ENCODE peak calls at places on chromosome 11, in six cellular contexts. One of them, this sample, is unnamed.

GRCh38 chr11:22115470-22116037 is 77.3 kb upstream of the ANO5 start:
- DNase-seq in RWPE1: no peak
- DNase-seq in BE2C: no peak
- DNase-seq in cardiac muscle cell: no peak
- DNase-seq in bronchial epithelial cell: no peak
- DNase-seq in transverse colon: no peak
- DNase-seq in this sample: no peak

GRCh38 chr11:60005360-60005759 is 11.6 kb upstream of the OOSP4B start:
- DNase-seq in RWPE1: no peak
- DNase-seq in BE2C: no peak
- DNase-seq in cardiac muscle cell: no peak
- DNase-seq in bronchial epithelial cell: peak; percentile 91
- DNase-seq in transverse colon: no peak
- DNase-seq in this sample: no peak

GRCh38 chr11:6482431-6482830 is 1.1 kb downstream of the TIMM10B start:
- DNase-seq in RWPE1: no peak
- DNase-seq in BE2C: no peak
- DNase-seq in cardiac muscle cell: no peak
- DNase-seq in bronchial epithelial cell: no peak
- DNase-seq in transverse colon: no peak
- DNase-seq in this sample: no peak

GRCh38 chr11:27291954-27292641 is 70.9 kb downstream of the CCDC34 start:
- DNase-seq in RWPE1: no peak
- DNase-seq in BE2C: no peak
- DNase-seq in cardiac muscle cell: no peak
- DNase-seq in bronchial epithelial cell: peak; percentile 39
- DNase-seq in transverse colon: peak; percentile 76
- DNase-seq in this sample: no peak

GRCh38 chr11:45254070-45254469 is 32.1 kb downstream of the SYT13 start:
- DNase-seq in RWPE1: no peak
- DNase-seq in BE2C: no peak
- DNase-seq in cardiac muscle cell: no peak
- DNase-seq in bronchial epithelial cell: no peak
- DNase-seq in transverse colon: no peak
- DNase-seq in this sample: no peak

GRCh38 chr11:76626266-76626665 is 44.3 kb downstream of the LRRC32 start:
- DNase-seq in RWPE1: no peak
- DNase-seq in BE2C: no peak
- DNase-seq in cardiac muscle cell: no peak
- DNase-seq in bronchial epithelial cell: no peak
- DNase-seq in transverse colon: no peak
- DNase-seq in this sample: no peak

GRCh38 chr11:46916669-46917108 is 1.7 kb downstream of the LRP4 start:
- DNase-seq in RWPE1: peak; percentile 96
- DNase-seq in BE2C: peak; percentile 27
- DNase-seq in cardiac muscle cell: peak; percentile 83
- DNase-seq in bronchial epithelial cell: peak; percentile 73
- DNase-seq in transverse colon: peak; percentile 62
- DNase-seq in this sample: peak; percentile 32

GRCh38 chr11:57237204-57237681 is at the start of gene APLNR:
- DNase-seq in RWPE1: no peak
- DNase-seq in BE2C: no peak
- DNase-seq in cardiac muscle cell: peak; percentile 35
- DNase-seq in bronchial epithelial cell: no peak
- DNase-seq in transverse colon: no peak
- DNase-seq in this sample: no peak

GRCh38 chr11:113550179-113550578 is 75.0 kb upstream of the DRD2 start:
- DNase-seq in RWPE1: no peak
- DNase-seq in BE2C: peak; percentile 37
- DNase-seq in cardiac muscle cell: no peak
- DNase-seq in bronchial epithelial cell: no peak
- DNase-seq in transverse colon: no peak
- DNase-seq in this sample: no peak

DNA sequence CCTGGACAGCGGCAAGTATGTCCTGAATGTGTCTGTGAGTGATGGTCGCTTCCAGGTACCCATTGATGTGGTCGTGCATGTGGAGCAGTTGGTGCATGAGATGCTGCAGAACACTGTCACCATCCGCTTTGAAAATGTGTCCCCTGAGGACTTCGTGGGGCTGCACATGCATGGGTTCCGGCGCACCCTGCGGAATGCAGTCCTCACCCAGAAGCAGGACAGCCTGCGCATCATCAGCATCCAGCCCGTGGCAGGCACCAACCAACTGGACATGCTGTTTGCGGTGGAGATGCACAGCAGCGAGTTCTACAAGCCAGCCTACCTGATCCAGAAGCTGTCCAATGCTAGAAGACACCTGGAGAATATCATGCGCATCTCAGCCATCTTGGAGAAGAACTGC is 125.3 kb upstream of the MTNR1B start:
- DNase-seq in RWPE1: no peak
- DNase-seq in BE2C: no peak
- DNase-seq in cardiac muscle cell: no peak
- DNase-seq in bronchial epithelial cell: no peak
- DNase-seq in transverse colon: no peak
- DNase-seq in this sample: no peak
- TF ChIP-seq CTCF in RWPE1: no peak
- TF ChIP-seq CTCF in BE2C: no peak
- TF ChIP-seq CTCF in cardiac muscle cell: no peak
- TF ChIP-seq CTCF in bronchial epithelial cell: no peak
- TF ChIP-seq CTCF in transverse colon: no peak
- TF ChIP-seq CTCF in this sample: no peak

GRCh38 chr11:2269601-2270321 is 627 bp downstream of the ASCL2 start:
- DNase-seq in RWPE1: peak; percentile 65
- DNase-seq in BE2C: no peak
- DNase-seq in cardiac muscle cell: peak; percentile 77
- DNase-seq in bronchial epithelial cell: peak; percentile 47
- DNase-seq in transverse colon: peak; percentile 66
- DNase-seq in this sample: peak; percentile 44
- TF ChIP-seq CTCF in RWPE1: peak; percentile 68
- TF ChIP-seq CTCF in BE2C: no peak
- TF ChIP-seq CTCF in cardiac muscle cell: peak; percentile 22
- TF ChIP-seq CTCF in bronchial epithelial cell: peak; percentile 70
- TF ChIP-seq CTCF in transverse colon: peak; percentile 32
- TF ChIP-seq CTCF in this sample: peak; percentile 53

DNA sequence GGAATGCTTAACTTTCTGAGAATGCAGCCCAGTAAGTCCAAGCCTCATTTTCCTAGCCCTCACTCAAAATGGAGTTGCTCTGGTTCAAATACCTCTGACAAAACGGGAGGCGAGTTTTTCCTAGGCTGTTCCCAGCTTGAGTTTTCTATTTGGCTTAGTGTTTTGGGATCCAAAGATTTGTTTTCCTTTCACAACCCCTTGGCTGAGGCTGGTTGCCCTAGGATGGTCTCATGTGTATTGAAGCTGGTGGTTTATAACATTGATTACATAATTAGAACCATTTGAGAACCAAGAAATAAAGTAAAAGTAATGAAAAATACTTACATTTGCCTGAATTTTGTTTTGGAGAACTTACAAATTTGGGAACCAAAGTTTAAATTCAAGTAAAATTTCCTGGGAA is 611.1 kb upstream of the LUZP2 start:
- DNase-seq in RWPE1: no peak
- DNase-seq in BE2C: no peak
- DNase-seq in cardiac muscle cell: no peak
- DNase-seq in bronchial epithelial cell: no peak
- DNase-seq in transverse colon: no peak
- DNase-seq in this sample: no peak
- TF ChIP-seq CTCF in RWPE1: no peak
- TF ChIP-seq CTCF in BE2C: no peak
- TF ChIP-seq CTCF in cardiac muscle cell: no peak
- TF ChIP-seq CTCF in bronchial epithelial cell: no peak
- TF ChIP-seq CTCF in transverse colon: no peak
- TF ChIP-seq CTCF in this sample: no peak

GRCh38 chr11:15826008-15826650 is 530.2 kb downstream of the SOX6 start:
- DNase-seq in RWPE1: no peak
- DNase-seq in BE2C: no peak
- DNase-seq in cardiac muscle cell: no peak
- DNase-seq in bronchial epithelial cell: no peak
- DNase-seq in transverse colon: no peak
- DNase-seq in this sample: no peak

GRCh38 chr11:15828241-15828903 is 528.0 kb downstream of the SOX6 start:
- DNase-seq in RWPE1: no peak
- DNase-seq in BE2C: no peak
- DNase-seq in cardiac muscle cell: no peak
- DNase-seq in bronchial epithelial cell: no peak
- DNase-seq in transverse colon: no peak
- DNase-seq in this sample: no peak

GRCh38 chr11:15824060-15824459 is 532.3 kb downstream of the SOX6 start:
- DNase-seq in RWPE1: no peak
- DNase-seq in BE2C: no peak
- DNase-seq in cardiac muscle cell: no peak
- DNase-seq in bronchial epithelial cell: no peak
- DNase-seq in transverse colon: no peak
- DNase-seq in this sample: no peak

GRCh38 chr11:15829312-15829711 is 527.0 kb downstream of the SOX6 start:
- DNase-seq in RWPE1: no peak
- DNase-seq in BE2C: no peak
- DNase-seq in cardiac muscle cell: no peak
- DNase-seq in bronchial epithelial cell: no peak
- DNase-seq in transverse colon: no peak
- DNase-seq in this sample: no peak

GRCh38 chr11:15826826-15827225 is 529.5 kb downstream of the SOX6 start:
- DNase-seq in RWPE1: peak; percentile 15
- DNase-seq in BE2C: peak; percentile 78
- DNase-seq in cardiac muscle cell: peak; percentile 71
- DNase-seq in bronchial epithelial cell: peak; percentile 18
- DNase-seq in transverse colon: peak; percentile 32
- DNase-seq in this sample: peak; percentile 70
- TF ChIP-seq CTCF in RWPE1: no peak
- TF ChIP-seq CTCF in BE2C: peak; percentile 75
- TF ChIP-seq CTCF in cardiac muscle cell: peak; percentile 82
- TF ChIP-seq CTCF in bronchial epithelial cell: peak; percentile 54
- TF ChIP-seq CTCF in transverse colon: peak; percentile 43
- TF ChIP-seq CTCF in this sample: peak; percentile 74